ENCODE peak calls at places on chromosomes 4 and X, in four cellular contexts. G, T, V and Z are unnamed samples.

GRCh38 chr4:124526321-124526720 is 186.2 kb downstream of the ANKRD50 start:
- DNase-seq in T (no peak), V (no peak), G (no peak), Z (no peak)

GRCh38 chrX:103678199-103678993 is 8.1 kb downstream of the MORF4L2 start:
- DNase-seq in T (no peak), G (no peak), V (no peak), Z (no peak)

GRCh38 chr4:1824746-1825145 is 31.2 kb downstream of the LETM1 start:
- DNase-seq in G (no peak), V (no peak), T (no peak), Z (no peak)

GRCh38 chrX:20139966-20140365 is 1.7 kb downstream of the EIF1AX start:
- DNase-seq in V (no peak), T (no peak), G (no peak), Z (no peak)

GRCh38 chr4:87049508-87049907 is 114.7 kb downstream of the AFF1 start:
- DNase-seq in T (no peak), V (no peak), G (no peak), Z (no peak)

GRCh38 chr4:79466621-79467020 is 58.6 kb upstream of the GK2 start:
- DNase-seq in G (no peak), T (no peak), V (no peak), Z (no peak)

GRCh38 chr4:108763226-108763593 is 357 bp upstream of the ETNPPL start:
- DNase-seq in T (no peak), V (no peak), G (no peak), Z (no peak)

GRCh38 chr4:181807771-181808170 is 435.4 kb upstream of the TENM3 start:
- DNase-seq in T (no peak), G (no peak), V (no peak), Z (no peak)

GRCh38 chrX:72308566-72309296 is 3.0 kb upstream of the CITED1 start:
- DNase-seq in G (peak; percentile 27), T (peak; percentile 63), V (no peak), Z (peak; percentile 67)

GRCh38 chrX:115452256-115452655 is 108.7 kb upstream of the PLS3 start:
- DNase-seq in T (no peak), G (no peak), V (no peak), Z (no peak)

GRCh38 chr4:26088433-26088928 is 174.5 kb downstream of the SMIM20 start:
- DNase-seq in G (no peak), T (no peak), V (peak; percentile 80), Z (no peak)

GRCh38 chrX:39335447-39336235 is 534.4 kb downstream of the MID1IP1 start:
- DNase-seq in V (no peak), T (no peak), G (no peak), Z (no peak)

GRCh38 chr4:56995525-56995924 is 16.8 kb downstream of the POLR2B start:
- DNase-seq in V (no peak), T (no peak), G (no peak), Z (no peak)

GRCh38 chr4:185020293-185020808 is 2.1 kb downstream of the HELT start:
- DNase-seq in G (no peak), V (no peak), T (no peak), Z (no peak)

GRCh38 chr4:56424697-56425514 is 10.5 kb downstream of the PPAT start:
- DNase-seq in T (peak; percentile 24), G (no peak), V (no peak), Z (peak; percentile 16)

GRCh38 chrX:72620550-72621145 is 48.0 kb upstream of the HDAC8 start:
- DNase-seq in V (no peak), G (peak; percentile 2), T (peak; percentile 23), Z (peak; percentile 94)

GRCh38 chr4:6908397-6909112 is 1.1 kb upstream of the TBC1D14 start:
- DNase-seq in V (no peak), G (no peak), T (no peak), Z (no peak)

GRCh38 chr4:125572601-125573000 is 257.8 kb downstream of the FAT4 start:
- DNase-seq in G (no peak), V (no peak), T (no peak), Z (no peak)

GRCh38 chrX:12685541-12685940 is 105.7 kb upstream of the PRPS2 start:
- DNase-seq in V (no peak), G (no peak), T (no peak), Z (no peak)

GRCh38 chr4:27684501-27685077 is 823.9 kb downstream of the STIM2 start:
- DNase-seq in V (no peak), G (peak; percentile 44), T (no peak), Z (no peak)

GRCh38 chr4:84808332-84808731 is 158.2 kb downstream of the WDFY3 start:
- DNase-seq in T (no peak), V (no peak), G (no peak), Z (no peak)

GRCh38 chr4:154503598-154503997 is 12.0 kb upstream of the DCHS2 start:
- DNase-seq in G (peak; percentile 37), V (no peak), T (peak; percentile 37), Z (peak; percentile 30)

GRCh38 chrX:150700107-150700506 is 6.9 kb downstream of the MTMR1 start:
- DNase-seq in G (no peak), V (no peak), T (no peak), Z (no peak)

GRCh38 chr4:14906805-14907204 is 95.5 kb upstream of the CPEB2 start:
- DNase-seq in T (no peak), G (no peak), V (no peak), Z (no peak)

GRCh38 chr4:69147334-69147733 is 51.1 kb downstream of the UGT2B7 start:
- DNase-seq in T (no peak), V (no peak), G (no peak), Z (no peak)

GRCh38 chr4:176830971-176831370 is 38.2 kb upstream of the VEGFC start:
- DNase-seq in V (no peak), G (no peak), T (no peak), Z (no peak)

GRCh38 chr4:120816385-120816784 is 106.1 kb downstream of the PRDM5 start:
- DNase-seq in V (no peak), T (no peak), G (no peak), Z (no peak)

GRCh38 chrX:155052738-155053498 is 18.0 kb downstream of the CMC4 start:
- DNase-seq in T (no peak), V (no peak), G (no peak), Z (no peak)

GRCh38 chr4:1290165-1290977 is 680 bp downstream of the MAEA start:
- DNase-seq in T (peak; percentile 20), V (no peak), G (no peak), Z (peak; percentile 10)

GRCh38 chrX:105869676-105870075 is 47.3 kb downstream of the NRK start:
- DNase-seq in G (no peak), T (no peak), V (no peak), Z (no peak)

GRCh38 chrX:148732743-148733142 is 232.3 kb downstream of the AFF2 start:
- DNase-seq in T (no peak), V (no peak), G (no peak), Z (no peak)

GRCh38 chrX:96650023-96650422 is 34.6 kb upstream of the DIAPH2 start:
- DNase-seq in V (no peak), T (no peak), G (no peak), Z (no peak)

GRCh38 chrX:19702856-19703255 is 184.5 kb downstream of the SH3KBP1 start:
- DNase-seq in V (no peak), G (no peak), T (no peak), Z (no peak)

DNA sequence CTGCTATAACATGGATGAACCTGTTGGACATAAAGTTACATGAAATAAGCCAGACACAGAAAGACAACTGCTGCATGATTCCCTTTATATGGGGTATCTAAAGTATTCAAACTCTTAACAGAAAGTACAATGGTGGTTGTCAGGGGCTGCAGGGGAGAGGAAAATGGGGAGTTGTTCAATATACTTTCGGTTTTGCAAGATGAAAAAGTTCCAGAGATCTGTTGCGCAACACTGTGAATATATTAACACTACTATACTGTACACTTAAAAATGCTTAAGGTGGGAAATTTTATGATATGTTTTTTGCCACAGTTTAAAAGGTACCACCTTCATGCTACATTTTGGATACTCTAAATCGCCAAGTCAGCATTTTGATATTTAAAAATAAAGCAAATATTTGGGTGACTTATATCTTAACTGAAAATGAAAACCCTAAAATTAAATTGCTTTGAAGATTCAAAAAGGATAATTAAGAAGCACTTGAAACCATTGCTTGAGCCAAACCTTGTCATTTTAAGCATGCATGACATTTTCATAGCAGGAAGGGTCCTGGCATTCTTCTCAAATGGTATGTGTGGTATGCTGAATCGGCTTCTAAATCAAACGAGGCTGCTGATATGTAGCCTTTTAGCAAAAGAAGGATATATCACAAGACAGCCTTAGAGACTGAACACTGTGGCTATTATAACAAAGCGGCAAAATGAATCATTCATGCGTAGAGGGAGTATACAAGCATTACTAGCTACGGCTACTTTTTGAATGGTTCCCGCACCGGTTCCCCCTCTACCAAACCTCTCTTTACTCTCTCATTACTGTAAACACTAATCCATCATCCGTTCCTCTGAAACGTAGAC is 607.1 kb upstream of the DIPK2B start:
- DNase-seq in T (no peak), G (no peak), V (no peak), Z (no peak)
- TF ChIP-seq POLR2AphosphoS2 in T (no peak), G (no peak), V (no peak), Z (no peak)

GRCh38 chr4:156830356-156830755 is 141.2 kb downstream of the PDGFC start:
- DNase-seq in V (no peak), G (peak; percentile 1), T (no peak), Z (no peak)

GRCh38 chr4:156832886-156833285 is 138.7 kb downstream of the PDGFC start:
- DNase-seq in G (no peak), T (no peak), V (no peak), Z (no peak)

GRCh38 chr4:156825074-156825473 is 146.5 kb downstream of the PDGFC start:
- DNase-seq in T (no peak), G (no peak), V (no peak), Z (no peak)

GRCh38 chr4:156827519-156827918 is 144.1 kb downstream of the PDGFC start:
- DNase-seq in G (no peak), T (no peak), V (no peak), Z (no peak)

DNA sequence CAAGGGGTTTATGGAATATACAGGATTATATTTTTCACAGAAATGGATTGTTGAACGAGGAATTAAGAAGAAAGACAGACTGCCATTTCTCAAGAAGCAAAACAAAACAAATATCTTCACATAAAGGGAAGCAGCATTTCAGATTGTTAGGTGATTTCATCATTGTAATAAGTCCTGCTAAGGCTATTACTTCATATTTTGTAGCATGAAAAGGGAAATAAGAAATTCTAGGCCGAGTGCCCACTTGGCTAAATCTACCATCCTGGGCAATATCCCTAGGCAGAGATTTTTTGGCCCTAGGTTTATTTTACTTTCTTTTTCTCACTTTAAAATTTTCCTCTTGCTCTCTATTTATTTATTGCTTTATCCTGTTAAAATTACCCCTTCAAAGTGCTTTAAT is 142.4 kb downstream of the PDGFC start:
- DNase-seq in T (no peak), V (no peak), G (no peak), Z (no peak)
- H3K4me3 ChIP-seq in T (no peak overlapping the region), V (no peak overlapping the region), G (no peak overlapping the region), Z (no peak overlapping the region)

GRCh38 chr4:4606321-4606720 is 64.5 kb upstream of the STX18 start:
- DNase-seq in V (no peak), T (no peak), G (no peak), Z (no peak)
- TF ChIP-seq POLR2AphosphoS2 in V (no peak), T (no peak), G (no peak), Z (no peak)

DNA sequence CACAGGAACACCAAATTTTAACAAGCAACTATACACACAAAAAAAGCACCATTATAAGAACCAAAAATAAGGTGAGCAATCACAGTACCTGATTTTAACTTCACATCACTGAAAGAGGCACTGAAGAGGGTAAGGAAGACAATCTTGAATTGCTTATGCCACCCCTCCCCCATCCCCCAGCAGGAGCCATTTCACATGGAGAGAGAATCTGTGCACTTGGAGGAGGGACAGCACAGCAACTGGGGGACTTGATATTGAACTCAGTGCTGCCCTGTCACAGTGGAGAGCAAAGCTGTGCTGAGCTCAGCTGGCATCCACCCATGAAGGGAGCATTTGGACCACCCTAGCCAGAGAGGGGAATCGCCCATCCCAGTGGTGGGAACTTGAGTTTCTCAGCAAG is 56.0 kb downstream of the NUDT11 start:
- DNase-seq in G (no peak), V (no peak), T (no peak), Z (no peak)
- H3K4me3 ChIP-seq in G (no peak overlapping the region), V (no peak overlapping the region), T (no peak overlapping the region), Z (no peak overlapping the region)

GRCh38 chr4:40458109-40458508 is 123.0 kb downstream of the CHRNA9 start:
- DNase-seq in V (no peak), T (no peak), G (peak; percentile 7), Z (peak; percentile 56)
- TF ChIP-seq POLR2AphosphoS2 in V (no peak), T (no peak), G (no peak), Z (no peak)